ENCODE peak calls at places on chromosomes 12 and 14, in five cellular contexts. X, Z, Q, P and S are unnamed samples.

GRCh38 chr12:95859344-95859816 is 628 bp downstream of the SNRPF start:
- DNase-seq in X (no peak), Z (no peak), Q (no peak), P (no peak), S (no peak)

GRCh38 chr12:52351196-52352059 is 15.9 kb downstream of the KRT85 start:
- DNase-seq in X (peak; percentile 61), Z (peak; percentile 63), Q (no peak), P (no peak), S (no peak)

GRCh38 chr14:98926802-98927201 is 345.2 kb downstream of the BCL11B start:
- DNase-seq in X (no peak), Z (no peak), Q (no peak), P (no peak), S (no peak)

GRCh38 chr14:103686831-103687485 is 28.3 kb downstream of the XRCC3 start:
- DNase-seq in X (no peak), Z (no peak), Q (no peak), P (no peak), S (no peak)

GRCh38 chr14:74907744-74908143 is 15.3 kb downstream of the RPS6KL1 start:
- DNase-seq in X (no peak), Z (no peak), Q (no peak), P (no peak), S (no peak)

GRCh38 chr14:55398679-55399078 is 13.0 kb downstream of the ATG14 start:
- DNase-seq in X (peak; percentile 36), Z (no peak), Q (no peak), P (peak; percentile 83), S (no peak)

GRCh38 chr14:99349721-99350495 is 77.9 kb upstream of the BCL11B start:
- DNase-seq in X (no peak), Z (no peak), Q (no peak), P (no peak), S (no peak)

GRCh38 chr14:64680675-64681060 is 23.6 kb upstream of the PLEKHG3 start:
- DNase-seq in X (no peak), Z (no peak), Q (no peak), P (no peak), S (no peak)

GRCh38 chr12:632102-632696 is 31.0 kb downstream of the NINJ2 start:
- DNase-seq in X (peak; percentile 29), Z (no peak), Q (no peak), P (peak; percentile 77), S (no peak)

GRCh38 chr12:109497675-109498074 is 20.2 kb downstream of the UBE3B start:
- DNase-seq in X (no peak), Z (no peak), Q (no peak), P (no peak), S (no peak)

GRCh38 chr12:1350934-1351240 is 243.5 kb downstream of the FBXL14 start:
- DNase-seq in X (no peak), Z (no peak), Q (no peak), P (no peak), S (no peak)

GRCh38 chr12:21526053-21526452 is at the start of gene SPX:
- DNase-seq in X (no peak), Z (no peak), Q (no peak), P (peak; percentile 46), S (no peak)

GRCh38 chr12:51196547-51196946 is 21.3 kb downstream of the POU6F1 start:
- DNase-seq in X (no peak), Z (no peak), Q (no peak), P (no peak), S (no peak)

GRCh38 chr12:116544656-116545055 is 14.5 kb upstream of the MAP1LC3B2 start:
- DNase-seq in X (no peak), Z (peak; percentile 39), Q (no peak), P (no peak), S (no peak)

GRCh38 chr12:19177754-19178153 is 48.2 kb downstream of the PLEKHA5 start:
- DNase-seq in X (no peak), Z (no peak), Q (no peak), P (no peak), S (no peak)

GRCh38 chr14:41570415-41571155 is 36.1 kb upstream of the LRFN5 start:
- DNase-seq in X (no peak), Z (no peak), Q (no peak), P (no peak), S (no peak)

GRCh38 chr14:89719371-89720075 is 235.0 kb downstream of the EFCAB11 start:
- DNase-seq in X (no peak), Z (no peak), Q (no peak), P (no peak), S (no peak)

GRCh38 chr12:131795688-131796410 is 32.3 kb upstream of the MMP17 start:
- DNase-seq in X (no peak), Z (no peak), Q (no peak), P (no peak), S (peak; percentile 72)

GRCh38 chr12:94872007-94872653 is 131.4 kb downstream of the NDUFA12 start:
- DNase-seq in X (no peak), Z (no peak), Q (no peak), P (no peak), S (no peak)

GRCh38 chr14:80872645-80873044 is 68.9 kb downstream of the CEP128 start:
- DNase-seq in X (no peak), Z (no peak), Q (no peak), P (no peak), S (no peak)

GRCh38 chr14:104499784-104500496 is 79.6 kb upstream of the C14orf180 start:
- DNase-seq in X (no peak), Z (no peak), Q (peak; percentile 44), P (no peak), S (no peak)

GRCh38 chr14:75558440-75558839 is 20.0 kb upstream of the FLVCR2 start:
- DNase-seq in X (no peak), Z (no peak), Q (no peak), P (no peak), S (no peak)

GRCh38 chr14:30808576-30808975 is 65.8 kb upstream of the COCH start:
- DNase-seq in X (no peak), Z (no peak), Q (no peak), P (peak; percentile 32), S (no peak)

GRCh38 chr12:106051853-106052531 is 86.8 kb downstream of the NUAK1 start:
- DNase-seq in X (no peak), Z (no peak), Q (no peak), P (no peak), S (no peak)

GRCh38 chr12:55067701-55068100 is 47.9 kb downstream of the NEUROD4 start:
- DNase-seq in X (no peak), Z (no peak), Q (no peak), P (no peak), S (no peak)

GRCh38 chr12:4819654-4820053 is 90.1 kb upstream of the KCNA1 start:
- DNase-seq in X (no peak), Z (no peak), Q (no peak), P (no peak), S (no peak)

GRCh38 chr12:48105321-48105866 is 485 bp downstream of the SENP1 start:
- DNase-seq in X (no peak), Z (no peak), Q (no peak), P (no peak), S (no peak)

GRCh38 chr12:104519190-104519857 is 62.6 kb downstream of the CHST11 start:
- DNase-seq in X (no peak), Z (no peak), Q (no peak), P (no peak), S (no peak)

GRCh38 chr12:42758806-42759205 is 169.3 kb upstream of the PRICKLE1 start:
- DNase-seq in X (no peak), Z (no peak), Q (no peak), P (no peak), S (no peak)